ENCODE peak calls at places on chromosomes 5 and 9, in six cellular contexts. R, N, I, H, C and E are unnamed samples.

GRCh38 chr5:2125163-2125900 is 242.6 kb upstream of the IRX4 start:
- DNase-seq in R (no peak), N (no peak), I (no peak), H (no peak), C (no peak), E (no peak)

GRCh38 chr5:154971501-154971900 is 30.6 kb downstream of the MRPL22 start:
- DNase-seq in R (no peak), N (no peak), I (no peak), H (no peak), C (no peak), E (no peak)

GRCh38 chr9:135655317-135656003 is 7.6 kb upstream of the LCN9 start:
- DNase-seq in R (no peak), N (no peak), I (no peak), H (no peak), C (no peak), E (no peak)

GRCh38 chr9:89905628-89906338 is 301.0 kb downstream of the GADD45G start:
- DNase-seq in R (no peak), N (no peak), I (no peak), H (no peak), C (no peak), E (no peak)

GRCh38 chr5:174303437-174304045 is 258.0 kb downstream of the NSG2 start:
- DNase-seq in R (no peak), N (no peak), I (no peak), H (no peak), C (no peak), E (no peak)

GRCh38 chr5:1762878-1763547 is 36.6 kb downstream of the MRPL36 start:
- DNase-seq in R (no peak), N (no peak), I (no peak), H (no peak), C (no peak), E (no peak)

GRCh38 chr5:472076-472655 is 29.2 kb downstream of the EXOC3 start:
- DNase-seq in R (peak), N (peak), I (no peak), H (peak), C (no peak), E (peak)

GRCh38 chr9:123149067-123149466 is 115.6 kb downstream of the GPR21 start:
- DNase-seq in R (no peak), N (no peak), I (no peak), H (no peak), C (no peak), E (no peak)

GRCh38 chr5:36982146-36982545 is 105.6 kb downstream of the NIPBL start:
- DNase-seq in R (no peak), N (no peak), I (no peak), H (no peak), C (no peak), E (no peak)

GRCh38 chr5:153974131-153974812 is 64.4 kb downstream of the FAM114A2 start:
- DNase-seq in R (peak), N (peak), I (peak), H (peak), C (no peak), E (peak)

GRCh38 chr5:124132843-124133242 is 613.6 kb downstream of the ZNF608 start:
- DNase-seq in R (no peak), N (no peak), I (no peak), H (no peak), C (no peak), E (no peak)

GRCh38 chr9:99851028-99851822 is 29.5 kb downstream of the NR4A3 start:
- DNase-seq in R (no peak), N (no peak), I (no peak), H (no peak), C (peak), E (no peak)

GRCh38 chr5:34749431-34749872 is 89.5 kb upstream of the TTC23L start:
- DNase-seq in R (no peak), N (no peak), I (no peak), H (no peak), C (no peak), E (no peak)

GRCh38 chr5:79201206-79201605 is 34.7 kb upstream of the JMY start:
- DNase-seq in R (no peak), N (peak), I (no peak), H (no peak), C (no peak), E (no peak)

GRCh38 chr5:141095263-141095641 is 837 bp downstream of the PCDHB2 start:
- DNase-seq in R (no peak), N (no peak), I (no peak), H (no peak), C (no peak), E (no peak)

GRCh38 chr5:141100243-141100805 is at the start of gene PCDHB3:
- DNase-seq in R (no peak), N (peak), I (peak), H (peak), C (no peak), E (peak)

DNA sequence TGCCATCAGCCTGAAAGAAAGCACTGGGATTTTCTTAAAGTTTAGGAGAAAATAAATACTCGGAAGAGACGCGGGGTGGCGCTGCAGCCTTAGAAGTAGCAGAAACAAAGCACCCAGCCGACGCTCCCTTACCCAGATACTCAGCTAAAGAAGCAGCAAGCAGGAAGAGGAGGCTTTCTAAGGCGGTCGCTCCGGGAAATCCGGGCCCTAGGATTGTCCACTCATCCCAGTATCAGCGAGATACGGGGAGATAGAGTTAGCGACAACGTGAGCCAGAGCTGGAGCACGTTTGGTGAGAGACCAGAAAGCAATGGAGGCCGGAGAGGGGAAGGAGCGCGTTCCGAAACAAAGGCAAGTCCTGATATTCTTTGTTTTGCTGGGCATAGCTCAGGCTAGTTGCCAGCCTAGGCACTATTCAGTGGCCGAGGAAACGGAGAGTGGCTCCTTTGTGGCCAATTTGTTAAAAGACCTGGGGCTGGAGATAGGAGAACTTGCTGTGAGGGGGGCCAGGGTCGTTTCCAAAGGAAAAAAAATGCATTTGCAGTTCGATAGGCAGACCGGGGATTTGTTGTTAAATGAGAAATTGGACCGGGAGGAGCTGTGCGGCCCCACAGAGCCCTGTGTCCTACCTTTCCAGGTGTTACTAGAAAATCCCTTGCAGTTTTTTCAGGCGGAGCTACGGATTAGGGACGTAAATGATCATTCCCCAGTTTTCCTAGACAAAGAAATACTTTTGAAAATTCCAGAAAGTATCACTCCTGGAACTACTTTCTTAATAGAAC is at the start of gene PCDHB2:
- DNase-seq in R (peak), N (peak), I (peak), H (peak), C (no peak), E (peak)
- TF ChIP-seq MYC in R (no peak), N (no peak), I (no peak), H (no peak), C (no peak), E (no peak)

GRCh38 chr9:129141066-129142041 is 30.1 kb downstream of the PTPA start:
- DNase-seq in R (no peak), N (peak), I (no peak), H (peak), C (peak), E (peak)
- TF ChIP-seq MYC in R (no peak), N (no peak), I (no peak), H (no peak), C (no peak), E (peak)

DNA sequence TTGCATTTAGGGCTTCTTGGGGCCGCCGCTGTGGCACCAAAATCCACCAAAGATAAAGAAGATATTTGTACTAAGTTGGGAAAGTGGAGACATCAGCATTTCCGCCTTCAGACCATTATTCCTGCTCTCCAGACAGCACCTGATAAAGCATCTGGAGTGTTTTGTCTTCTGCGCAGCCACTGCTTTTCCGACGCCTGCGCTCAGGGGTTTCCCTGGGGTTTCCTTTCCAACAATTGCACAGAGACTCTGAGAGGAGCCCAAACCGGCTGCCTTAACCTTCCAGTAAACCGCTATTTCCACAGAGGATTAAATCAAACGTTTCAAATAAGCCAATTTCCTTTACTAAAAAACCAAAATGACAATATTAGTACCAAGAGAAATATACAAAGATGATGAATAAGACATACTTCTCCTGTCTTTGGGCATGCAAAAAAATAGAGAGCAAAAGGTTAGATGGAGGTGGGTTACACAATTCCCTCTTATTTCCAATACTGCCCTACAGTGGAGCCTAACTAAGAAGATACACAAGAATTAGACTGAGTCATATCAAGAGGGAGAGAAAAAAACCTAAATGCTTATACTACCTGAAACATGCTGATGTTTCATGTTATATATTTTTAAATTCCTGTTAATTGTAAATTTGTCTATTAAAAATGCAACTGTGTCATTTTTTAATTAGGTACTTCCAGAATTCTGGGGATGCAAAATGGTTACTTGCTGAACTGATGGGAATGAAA is 98.4 kb downstream of the MAPKAP1 start:
- DNase-seq in R (no peak), N (peak), I (no peak), H (no peak), C (no peak), E (no peak)
- TF ChIP-seq MYC in R (no peak), N (no peak), I (no peak), H (no peak), C (no peak), E (no peak)

GRCh38 chr5:179610903-179611265 is 12.6 kb downstream of the HNRNPH1 start:
- DNase-seq in R (no peak), N (no peak), I (no peak), H (no peak), C (no peak), E (peak)

GRCh38 chr5:179609834-179610108 is 13.7 kb downstream of the HNRNPH1 start:
- DNase-seq in R (no peak), N (no peak), I (no peak), H (no peak), C (no peak), E (no peak)

GRCh38 chr5:179608131-179608581 is 15.3 kb downstream of the HNRNPH1 start:
- DNase-seq in R (no peak), N (no peak), I (no peak), H (no peak), C (no peak), E (peak)

GRCh38 chr5:179612577-179613459 is 10.7 kb downstream of the HNRNPH1 start:
- DNase-seq in R (no peak), N (no peak), I (no peak), H (peak), C (no peak), E (peak)

DNA sequence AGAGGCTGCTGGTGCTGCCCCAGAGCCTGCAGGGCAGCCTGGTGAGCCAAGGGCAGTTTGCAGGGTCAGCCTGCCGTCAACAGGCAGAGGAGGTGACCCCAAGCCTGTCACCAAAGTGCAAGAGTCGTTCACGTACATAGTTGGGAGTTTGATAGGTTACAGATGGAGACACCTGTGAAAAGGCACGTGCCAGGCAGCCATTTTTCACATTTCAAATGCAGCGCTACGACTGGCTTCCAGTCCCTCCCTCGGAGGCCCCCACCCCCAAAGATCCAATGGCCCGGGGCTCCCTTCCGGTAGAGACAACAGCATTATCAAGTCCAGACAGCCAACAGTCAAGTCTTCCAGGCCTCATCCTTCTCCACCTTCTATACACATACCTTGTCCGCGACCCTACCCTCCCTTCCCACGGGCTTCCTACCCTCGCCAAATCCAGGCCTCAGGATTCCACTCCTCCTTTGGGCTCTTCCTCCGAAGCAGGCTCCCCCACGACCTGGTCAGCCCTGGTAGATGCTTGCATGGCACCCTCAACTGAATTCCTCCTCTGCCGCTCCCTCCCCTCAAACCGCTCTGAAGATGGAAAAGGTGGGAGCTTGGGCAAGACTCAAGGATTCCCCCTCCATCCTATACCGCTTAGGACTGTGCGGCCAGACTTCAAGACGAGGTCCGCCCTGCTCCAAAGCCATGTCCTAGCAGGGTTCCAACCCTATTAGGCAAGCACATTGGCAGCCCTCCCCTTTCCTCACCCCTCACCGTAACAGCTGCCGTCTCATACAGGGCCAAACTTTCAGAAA is 13.2 kb downstream of the HNRNPH1 start:
- DNase-seq in R (no peak), N (no peak), I (no peak), H (peak), C (no peak), E (peak)
- TF ChIP-seq MYC in R (no peak), N (no peak), I (no peak), H (no peak), C (no peak), E (no peak)

DNA sequence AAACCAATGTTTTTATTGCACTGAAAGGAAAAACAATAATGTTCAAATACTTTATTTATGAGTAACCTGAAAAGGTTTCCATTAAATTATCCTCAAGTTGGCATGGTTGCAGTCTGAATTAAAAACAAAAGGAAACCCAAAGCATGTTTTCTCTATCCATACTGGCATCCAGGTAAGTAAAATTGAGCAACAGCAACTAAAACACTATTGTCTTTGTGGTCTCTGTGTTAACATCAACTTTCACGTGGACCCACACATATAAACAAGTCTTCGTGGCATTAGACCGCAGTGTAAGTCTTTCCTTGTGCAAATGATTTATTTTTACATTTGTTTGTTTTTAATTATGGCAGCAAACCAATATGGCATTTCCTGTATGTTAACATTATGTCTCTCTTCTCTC is 757.6 kb downstream of the SEMA5A start:
- DNase-seq in R (no peak), N (no peak), I (no peak), H (no peak), C (no peak), E (no peak)
- TF ChIP-seq MYC in R (no peak), N (no peak), I (no peak), H (no peak), C (no peak), E (no peak)

GRCh38 chr5:111562566-111562965 is 50.2 kb upstream of the STARD4 start:
- DNase-seq in R (no peak), N (peak), I (no peak), H (no peak), C (no peak), E (no peak)

GRCh38 chr5:111556504-111556903 is 44.2 kb upstream of the STARD4 start:
- DNase-seq in R (no peak), N (peak), I (no peak), H (no peak), C (no peak), E (peak)

GRCh38 chr5:111555760-111556159 is 43.4 kb upstream of the STARD4 start:
- DNase-seq in R (no peak), N (no peak), I (no peak), H (no peak), C (no peak), E (no peak)

GRCh38 chr5:111563041-111563822 is 50.9 kb upstream of the STARD4 start:
- DNase-seq in R (no peak), N (peak), I (no peak), H (no peak), C (no peak), E (no peak)

GRCh38 chr5:111559680-111560079 is 47.3 kb upstream of the STARD4 start:
- DNase-seq in R (no peak), N (no peak), I (no peak), H (no peak), C (no peak), E (no peak)
- TF ChIP-seq MYC in R (no peak), N (no peak), I (no peak), H (no peak), C (no peak), E (no peak)

GRCh38 chr5:126395198-126395597 is 28.0 kb upstream of the GRAMD2B start:
- DNase-seq in R (no peak), N (no peak), I (no peak), H (no peak), C (no peak), E (no peak)

GRCh38 chr5:126398791-126399190 is 24.4 kb upstream of the GRAMD2B start:
- DNase-seq in R (no peak), N (no peak), I (no peak), H (no peak), C (no peak), E (no peak)

GRCh38 chr5:126394211-126394828 is 28.9 kb upstream of the GRAMD2B start:
- DNase-seq in R (no peak), N (no peak), I (no peak), H (no peak), C (no peak), E (no peak)

GRCh38 chr5:126391386-126391785 is 31.8 kb upstream of the GRAMD2B start:
- DNase-seq in R (no peak), N (no peak), I (no peak), H (no peak), C (no peak), E (no peak)

GRCh38 chr5:126395627-126396026 is 27.6 kb upstream of the GRAMD2B start:
- DNase-seq in R (no peak), N (no peak), I (no peak), H (no peak), C (no peak), E (no peak)
- TF ChIP-seq MYC in R (no peak), N (no peak), I (no peak), H (no peak), C (no peak), E (no peak)

GRCh38 chr5:90878549-90879196 is 320.1 kb downstream of the ADGRV1 start:
- DNase-seq in R (no peak), N (peak), I (no peak), H (no peak), C (no peak), E (no peak)
- TF ChIP-seq MYC in R (no peak), N (no peak), I (no peak), H (no peak), C (no peak), E (no peak)

DNA sequence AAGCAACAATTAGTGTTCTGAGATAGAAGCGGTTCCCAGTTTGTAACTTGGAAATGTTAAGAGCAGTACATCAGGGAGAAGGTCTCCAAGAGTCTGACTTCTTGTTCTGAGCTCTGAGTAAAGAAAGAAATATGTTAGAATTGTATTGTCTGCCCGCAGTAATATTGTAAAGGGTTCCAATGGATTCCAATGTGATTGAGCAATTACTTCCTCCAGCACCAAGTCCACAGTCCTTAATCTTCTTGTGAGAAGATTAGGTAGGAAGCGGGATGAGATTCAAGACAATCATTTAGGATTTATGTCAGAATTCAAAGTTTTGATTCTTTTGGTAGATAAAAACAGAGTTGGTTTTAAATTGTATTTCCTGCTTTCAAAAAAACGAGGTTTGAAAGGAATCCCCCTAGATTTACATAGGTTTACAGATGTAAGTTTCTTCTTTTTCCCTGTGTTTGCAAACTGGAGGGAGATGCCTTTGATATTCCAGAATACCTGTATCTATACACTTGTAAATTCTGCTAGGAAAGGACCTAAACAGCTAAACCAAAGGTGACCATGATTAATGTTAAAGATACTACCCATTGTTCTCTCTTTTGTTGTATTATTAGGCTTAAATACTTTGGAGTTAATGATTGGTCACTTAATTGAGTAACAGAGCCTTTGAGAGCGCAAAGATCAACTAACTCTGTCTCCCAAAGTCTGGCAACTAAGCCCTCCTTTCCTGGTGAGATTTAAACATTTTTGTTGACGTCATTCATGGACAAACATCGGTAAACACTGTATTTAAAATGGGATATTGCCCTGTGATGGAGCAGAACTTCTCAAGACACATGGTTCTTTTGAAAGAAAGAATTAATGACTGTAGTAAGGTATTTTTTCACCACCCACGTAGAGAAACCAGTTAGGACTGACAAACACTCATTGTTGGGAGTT is 4.3 kb downstream of the VCAN start:
- DNase-seq in R (no peak), N (no peak), I (peak), H (no peak), C (no peak), E (no peak)
- TF ChIP-seq MYC in R (no peak), N (no peak), I (no peak), H (no peak), C (no peak), E (no peak)